ENCODE peak calls at places on chromosomes 11 and 22, in seven cellular contexts. U, V, Z, A, J, S and R are unnamed samples.
A peak's percentile ranks its signal among the peaks of the same experiment; 100 is the strongest.

GRCh38 chr22:24335529-24335928 is 64.9 kb downstream of the SPECC1L start:
- DNase-seq in Z (no peak), U (no peak), J (no peak), A (no peak), S (no peak), V (no peak), R (no peak)

GRCh38 chr11:47256374-47256773 is 1.4 kb upstream of the NR1H3 start:
- DNase-seq in J (no peak), S (no peak), V (no peak), A (no peak), U (no peak), Z (no peak), R (no peak)

GRCh38 chr11:89521294-89521693 is 30.1 kb upstream of the NOX4 start:
- DNase-seq in S (no peak), V (no peak), Z (no peak), U (no peak), J (no peak), A (no peak), R (no peak)

GRCh38 chr11:126332221-126332711 is 23.2 kb upstream of the ST3GAL4 start:
- DNase-seq in A (no peak), J (no peak), S (no peak), V (no peak), Z (peak; percentile 57), U (no peak), R (no peak)

GRCh38 chr22:48474881-48475280 is 1352.8 kb downstream of the BRD1 start:
- DNase-seq in V (no peak), J (no peak), U (no peak), A (no peak), Z (no peak), S (no peak), R (no peak)

GRCh38 chr22:20979243-20979809 is 2.8 kb upstream of the LZTR1 start:
- DNase-seq in S (no peak), A (peak; percentile 94), J (no peak), Z (peak; percentile 70), U (no peak), V (peak; percentile 90), R (peak; percentile 94)

GRCh38 chr22:37427128-37427710 is at the start of gene ELFN2:
- DNase-seq in J (no peak), S (no peak), A (no peak), U (no peak), Z (peak; percentile 81), V (no peak), R (no peak)

GRCh38 chr11:78415338-78415737 is 2.3 kb downstream of the GAB2 start:
- DNase-seq in Z (no peak), J (no peak), A (no peak), S (no peak), V (no peak), U (no peak), R (no peak)

GRCh38 chr11:70323811-70324210 is 53.3 kb downstream of the PPFIA1 start:
- DNase-seq in J (no peak), S (no peak), U (no peak), Z (no peak), A (no peak), V (no peak), R (no peak)

GRCh38 chr11:121368504-121368903 is 75.9 kb downstream of the SC5D start:
- DNase-seq in S (no peak), Z (no peak), V (no peak), J (peak; percentile 45), A (no peak), U (no peak), R (no peak)

GRCh38 chr11:106288057-106288456 is 210.6 kb downstream of the AASDHPPT start:
- DNase-seq in A (no peak), U (no peak), J (no peak), Z (no peak), S (no peak), V (no peak), R (no peak)

GRCh38 chr11:76152741-76153608 is 53.3 kb downstream of the WNT11 start:
- DNase-seq in S (no peak), A (no peak), V (no peak), J (peak; percentile 53), U (no peak), Z (no peak), R (no peak)

GRCh38 chr11:116333193-116333592 is 439.6 kb downstream of the BUD13 start:
- DNase-seq in V (no peak), J (no peak), Z (no peak), A (no peak), U (no peak), S (no peak), R (no peak)

GRCh38 chr11:132134322-132134721 is 763.9 kb downstream of the NTM start:
- DNase-seq in S (no peak), V (no peak), U (no peak), Z (no peak), J (no peak), A (no peak), R (no peak)

GRCh38 chr11:57358543-57358961 is 20.4 kb downstream of the P2RX3 start:
- DNase-seq in A (no peak), V (no peak), U (no peak), J (no peak), Z (no peak), S (no peak), R (no peak)

GRCh38 chr22:37173709-37174108 is 14.3 kb downstream of the C1QTNF6 start:
- DNase-seq in J (no peak), Z (peak; percentile 4), U (no peak), A (no peak), V (no peak), S (no peak), R (no peak)

GRCh38 chr11:3824714-3825472 is 15.9 kb downstream of the RHOG start:
- DNase-seq in Z (peak; percentile 58), J (no peak), U (no peak), V (peak; percentile 96), S (peak; percentile 69), A (peak; percentile 88), R (no peak)
- TF ChIP-seq JUND in Z (no peak), J (no peak), U (no peak), V (no peak), S (no peak), A (peak; percentile 76), R (no peak)

DNA sequence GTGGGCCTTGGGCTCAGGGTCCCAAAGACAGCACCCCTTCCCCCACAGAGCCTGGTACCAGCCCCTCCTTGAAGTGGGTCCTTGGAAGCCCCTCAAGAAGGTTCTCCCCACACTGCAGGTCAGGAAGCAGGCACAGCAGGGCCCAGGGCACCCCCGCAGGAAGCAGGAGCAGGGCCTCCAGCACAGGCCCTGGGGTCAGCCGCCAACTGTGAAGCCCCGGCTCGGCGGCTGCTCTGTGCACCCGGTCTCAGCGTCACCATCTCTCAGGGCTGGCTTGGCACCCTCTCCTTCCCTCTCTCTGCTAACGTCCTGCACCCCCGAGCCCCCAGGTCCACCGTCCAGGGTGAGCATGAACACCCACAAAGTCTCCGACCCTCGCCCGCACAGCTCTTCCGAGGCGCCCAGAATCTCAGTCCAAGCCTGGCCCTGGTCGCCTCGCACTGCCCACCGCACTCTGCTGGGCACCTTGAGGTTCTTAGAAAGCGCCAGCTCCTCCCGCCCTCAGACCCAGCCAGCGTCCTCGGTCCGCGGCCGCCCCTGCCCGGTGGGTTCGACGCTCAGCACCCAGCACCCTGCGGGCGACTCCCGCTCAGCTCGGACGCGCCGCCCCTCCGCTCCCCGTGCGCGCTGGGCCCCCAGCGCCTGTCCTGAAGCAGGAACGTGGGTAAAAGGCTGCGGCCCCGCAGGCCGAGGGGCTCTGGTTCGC is 1.4 kb upstream of the SIGIRR start:
- DNase-seq in U (no peak), J (no peak), S (no peak), Z (no peak), V (no peak), A (no peak), R (peak; percentile 26)
- TF ChIP-seq JUND in U (no peak), J (no peak), S (no peak), Z (no peak), V (no peak), A (no peak), R (no peak)

GRCh38 chr22:46062232-46062615 is 85.3 kb upstream of the WNT7B start:
- DNase-seq in V (no peak), J (no peak), S (no peak), Z (no peak), U (no peak), A (no peak), R (no peak)

GRCh38 chr22:46061431-46062231 is 84.7 kb upstream of the WNT7B start:
- DNase-seq in V (peak; percentile 84), Z (peak; percentile 45), U (no peak), J (no peak), S (peak; percentile 9), A (no peak), R (no peak)

GRCh38 chr22:46063861-46064235 is 86.5 kb upstream of the PPARA start:
- DNase-seq in U (no peak), V (no peak), Z (no peak), A (no peak), S (no peak), J (no peak), R (no peak)

GRCh38 chr22:46064236-46064965 is 85.9 kb upstream of the PPARA start:
- DNase-seq in J (no peak), Z (peak; percentile 70), S (no peak), V (no peak), A (no peak), U (no peak), R (no peak)

GRCh38 chr22:46062971-46063631 is 86.1 kb upstream of the WNT7B start:
- DNase-seq in V (no peak), A (no peak), S (no peak), U (no peak), Z (peak; percentile 64), J (no peak), R (no peak)
- TF ChIP-seq JUND in V (no peak), A (no peak), S (no peak), U (no peak), Z (no peak), J (no peak), R (no peak)

GRCh38 chr11:68691402-68691784 is 7.0 kb downstream of the GAL start:
- DNase-seq in S (no peak), Z (no peak), V (no peak), A (no peak), J (no peak), U (no peak), R (no peak)

GRCh38 chr11:68693484-68693882 is 9.1 kb downstream of the GAL start:
- DNase-seq in Z (no peak), A (no peak), S (no peak), U (no peak), J (no peak), V (no peak), R (no peak)

GRCh38 chr11:68692115-68692514 is 7.8 kb downstream of the GAL start:
- DNase-seq in V (no peak), A (no peak), U (no peak), S (no peak), Z (no peak), J (no peak), R (no peak)

GRCh38 chr11:68694404-68695297 is 10.3 kb downstream of the GAL start:
- DNase-seq in U (no peak), Z (no peak), A (no peak), V (no peak), S (no peak), J (no peak), R (no peak)

GRCh38 chr11:68692881-68693483 is 8.6 kb downstream of the GAL start:
- DNase-seq in Z (no peak), U (no peak), J (no peak), S (no peak), A (no peak), V (peak; percentile 43), R (no peak)
- TF ChIP-seq JUND in Z (no peak), U (no peak), J (no peak), S (no peak), A (no peak), V (no peak), R (no peak)